ENCODE peak calls at places on chromosomes 1 and 21, in five cellular contexts. D is bronchial epithelial cell, W is HL-60, S is gastrocnemius medialis, J is PC-3. V is an unnamed sample.

GRCh38 chr1:109667452-109668122 is at the start of gene GSTM2:
- DNase-seq in D (peak; percentile 63), W (no peak), S (peak; percentile 86), J (peak; percentile 86), V (peak; percentile 72)

GRCh38 chr1:243230914-243231313 is 24.2 kb downstream of the CEP170 start:
- DNase-seq in D (peak; percentile 32), W (no peak), S (no peak), J (peak; percentile 58), V (peak; percentile 11)

GRCh38 chr1:8094481-8095241 is 68.6 kb upstream of the ERRFI1 start:
- DNase-seq in D (peak; percentile 95), W (no peak), S (no peak), J (peak; percentile 72), V (peak; percentile 91)

GRCh38 chr1:119960501-119960900 is 64.2 kb upstream of the ADAM30 start:
- DNase-seq in D (no peak), W (no peak), S (no peak), J (no peak), V (no peak)

GRCh38 chr1:205137901-205138300 is 16.1 kb upstream of the RBBP5 start:
- DNase-seq in D (no peak), W (no peak), S (no peak), J (no peak), V (no peak)

GRCh38 chr21:38597436-38597835 is 99.2 kb upstream of the ERG start:
- DNase-seq in D (peak; percentile 28), W (no peak), S (no peak), J (no peak), V (peak; percentile 41)

GRCh38 chr1:111754964-111755320 is 759 bp upstream of the DDX20 start:
- DNase-seq in D (no peak), W (no peak), S (no peak), J (peak; percentile 47), V (peak; percentile 43)

GRCh38 chr21:33136898-33137502 is 67.1 kb downstream of the OLIG1 start:
- DNase-seq in D (no peak), W (no peak), S (no peak), J (no peak), V (no peak)

GRCh38 chr1:241591317-241591716 is 48.9 kb downstream of the CHML start:
- DNase-seq in D (peak; percentile 92), W (no peak), S (no peak), J (peak; percentile 99), V (peak; percentile 96)

GRCh38 chr1:64302971-64303370 is 99.5 kb downstream of the UBE2U start:
- DNase-seq in D (peak; percentile 53), W (no peak), S (no peak), J (peak; percentile 19), V (peak; percentile 37)

DNA sequence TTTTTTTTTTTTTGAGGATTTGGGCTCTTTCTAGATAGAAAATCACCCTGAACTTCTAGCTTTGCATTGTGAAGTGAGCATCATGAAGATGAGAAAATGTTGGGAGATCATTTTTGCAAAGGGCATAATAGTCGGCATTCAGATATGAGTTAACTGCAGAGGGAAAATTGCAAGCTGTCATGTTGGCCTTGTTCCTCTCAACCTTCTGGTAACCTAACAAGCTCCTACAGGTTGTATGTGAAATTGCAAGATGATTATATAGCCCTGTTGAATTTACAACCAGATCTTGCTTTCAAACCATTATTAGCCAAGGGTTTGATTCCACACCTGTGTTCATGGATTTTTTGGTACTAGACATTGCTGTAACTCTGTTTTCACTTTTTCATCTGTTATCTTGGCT is 2.2 kb downstream of the ELOA start:
- DNase-seq in D (peak; percentile 60), W (no peak), S (no peak), J (peak; percentile 52), V (peak; percentile 62)
- TF ChIP-seq CTCF in D (peak; percentile 47), W (peak; percentile 14), S (no peak), J (peak; percentile 47), V (peak; percentile 57)

GRCh38 chr1:160398823-160399222 is 1.5 kb upstream of the VANGL2 start:
- DNase-seq in D (peak; percentile 83), W (no peak), S (no peak), J (peak; percentile 34), V (peak; percentile 76)

GRCh38 chr1:160400284-160400645 is at the start of gene VANGL2:
- DNase-seq in D (no peak), W (no peak), S (peak; percentile 29), J (no peak), V (peak; percentile 73)

GRCh38 chr1:160400646-160401486 is 502 bp downstream of the VANGL2 start:
- DNase-seq in D (no peak), W (no peak), S (no peak), J (no peak), V (no peak)

GRCh38 chr1:160401487-160401805 is 1.1 kb downstream of the VANGL2 start:
- DNase-seq in D (no peak), W (no peak), S (no peak), J (no peak), V (no peak)

DNA sequence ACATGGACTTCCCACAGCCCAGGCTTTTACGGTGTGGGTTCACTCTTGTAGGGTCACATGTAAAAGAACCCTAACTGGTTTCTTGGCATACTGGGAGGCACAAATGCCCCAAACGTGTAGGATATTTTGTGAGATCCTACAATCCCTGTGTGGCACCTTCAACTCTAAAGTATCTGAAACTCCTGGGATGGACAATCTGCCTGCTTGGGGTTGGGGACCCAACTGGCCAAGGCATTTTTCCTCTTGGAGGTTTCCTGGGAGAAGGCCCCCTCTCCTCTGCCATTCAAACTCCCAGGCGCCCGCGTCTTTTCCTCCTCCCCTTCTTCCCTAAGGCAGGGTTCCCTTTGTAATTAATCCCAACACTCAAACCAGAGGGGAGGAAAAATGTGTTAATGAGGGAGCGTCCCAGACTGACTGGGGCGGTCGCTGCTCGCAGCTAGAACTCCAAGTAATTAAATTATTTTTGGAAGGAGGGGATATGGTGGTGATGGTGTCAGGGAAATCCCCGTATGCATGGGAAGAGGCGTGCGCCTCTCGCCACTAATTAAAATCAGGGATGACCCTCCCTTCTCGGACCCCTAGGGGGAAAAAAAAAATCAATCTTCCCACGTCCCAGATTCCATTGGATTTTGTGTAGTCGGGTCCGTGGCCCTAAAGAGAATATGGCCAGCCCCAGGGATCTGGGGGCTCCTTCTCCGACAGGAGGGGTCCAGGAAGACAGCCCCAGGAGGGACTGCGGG is 650 bp upstream of the VANGL2 start:
- DNase-seq in D (no peak), W (no peak), S (no peak), J (no peak), V (no peak)
- H3K4me3 ChIP-seq in D (peak overlapping the region; percentile 57), W (no peak overlapping the region), S (peak overlapping the region; percentile 76), J (no peak overlapping the region), V (peak overlapping the region; percentile 77)

GRCh38 chr1:237938553-237938952 is 47.8 kb upstream of the ZP4 start:
- DNase-seq in D (no peak), W (no peak), S (no peak), J (peak; percentile 56), V (peak; percentile 9)
- TF ChIP-seq CTCF in D (no peak), W (no peak), S (no peak), J (peak; percentile 61), V (no peak)

GRCh38 chr1:228161866-228162265 is 3.7 kb upstream of the IBA57 start:
- DNase-seq in D (no peak), W (no peak), S (no peak), J (no peak), V (no peak)

GRCh38 chr1:228163004-228163753 is 2.4 kb upstream of the IBA57 start:
- DNase-seq in D (peak; percentile 82), W (no peak), S (no peak), J (no peak), V (peak; percentile 84)

GRCh38 chr1:228161381-228161780 is 4.2 kb upstream of the IBA57 start:
- DNase-seq in D (peak; percentile 59), W (no peak), S (no peak), J (no peak), V (peak; percentile 69)

GRCh38 chr1:228163776-228164534 is 1.6 kb upstream of the IBA57 start:
- DNase-seq in D (no peak), W (no peak), S (no peak), J (no peak), V (no peak)

GRCh38 chr1:228162286-228163003 is 3.2 kb upstream of the IBA57 start:
- DNase-seq in D (peak; percentile 61), W (no peak), S (no peak), J (peak; percentile 16), V (peak; percentile 51)
- H3K4me3 ChIP-seq in D (no peak overlapping the region), W (no peak overlapping the region), S (no peak overlapping the region), J (no peak overlapping the region), V (no peak overlapping the region)

GRCh38 chr1:168731244-168731643 is 2.2 kb upstream of the DPT start:
- DNase-seq in D (no peak), W (no peak), S (no peak), J (no peak), V (no peak)
- TF ChIP-seq CTCF in D (no peak), W (no peak), S (no peak), J (no peak), V (no peak)

GRCh38 chr1:155254228-155254713 is 1.0 kb downstream of the ENTREP3 start:
- DNase-seq in D (no peak), W (no peak), S (no peak), J (no peak), V (no peak)
- H3K4me3 ChIP-seq in D (peak overlapping the region; percentile 82), W (peak overlapping the region; percentile 80), S (peak overlapping the region; percentile 92), J (peak overlapping the region; percentile 87), V (peak overlapping the region; percentile 76)

DNA sequence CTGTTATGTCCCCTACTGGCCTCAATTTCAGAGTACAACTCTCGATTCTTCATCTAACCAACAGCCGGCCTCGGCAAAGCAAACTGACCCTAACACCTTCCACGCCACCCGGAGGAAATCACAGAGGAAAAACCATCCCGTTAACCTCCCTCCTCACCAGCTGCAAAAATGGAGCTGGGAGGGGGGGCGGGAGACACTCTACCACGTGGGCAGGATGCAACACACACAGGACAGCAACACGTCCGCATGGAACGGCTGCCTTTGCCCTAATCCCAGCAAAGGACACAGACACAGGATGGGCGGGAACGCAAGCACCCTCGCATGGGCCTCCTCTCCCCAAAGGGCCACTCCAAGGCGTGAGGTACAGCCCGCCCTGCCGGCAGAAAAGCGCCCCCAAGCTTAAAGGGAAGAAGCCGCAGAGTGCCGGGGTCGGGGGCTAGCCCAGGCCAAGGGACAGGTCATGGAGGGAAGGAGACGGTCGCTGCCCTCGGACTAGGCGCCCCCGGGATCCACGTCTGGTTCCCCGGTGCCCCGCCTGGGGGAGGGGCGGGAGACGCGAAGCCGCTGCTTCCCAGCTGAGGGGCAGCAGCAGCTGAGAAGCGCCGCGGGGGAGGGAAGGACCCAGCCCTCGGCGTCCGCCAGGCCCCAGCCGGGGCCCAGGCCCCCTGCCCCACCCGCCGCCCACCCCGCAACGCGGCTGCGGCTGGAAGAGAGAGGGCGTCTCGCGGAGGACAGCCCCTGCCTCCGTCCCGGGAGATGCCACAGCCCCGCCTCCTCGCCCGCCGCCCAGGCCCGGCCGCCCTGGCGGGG is 590 bp downstream of the FOXJ3 start:
- DNase-seq in D (peak; percentile 42), W (peak; percentile 43), S (peak; percentile 40), J (peak; percentile 55), V (peak; percentile 64)
- TF ChIP-seq CTCF in D (no peak), W (no peak), S (no peak), J (no peak), V (peak; percentile 2)

GRCh38 chr1:182910143-182910542 is 42.8 kb downstream of the SHCBP1L start:
- DNase-seq in D (no peak), W (no peak), S (no peak), J (no peak), V (no peak)
- H3K4me3 ChIP-seq in D (no peak overlapping the region), W (no peak overlapping the region), S (no peak overlapping the region), J (no peak overlapping the region), V (no peak overlapping the region)

V was measured in epithelial cell of esophagus.